ENCODE peak calls at places on chromosomes 3 and 15, in four cellular contexts. B, Q, N and W are unnamed samples.

GRCh38 chr3:4355401-4356224 is 52.4 kb downstream of the SETMAR start:
- DNase-seq in N (no peak), Q (no peak), B (no peak), W (no peak)

GRCh38 chr3:45249391-45249790 is 23.3 kb upstream of the TMEM158 start:
- DNase-seq in N (no peak), Q (no peak), B (peak), W (no peak)

GRCh38 chr3:111730143-111730542 is 128.9 kb upstream of the PHLDB2 start:
- DNase-seq in Q (no peak), B (no peak), N (no peak), W (no peak)

GRCh38 chr3:113166719-113167492 is 44.5 kb upstream of the BOC start:
- DNase-seq in B (peak), Q (peak), N (peak), W (peak)

GRCh38 chr3:43302116-43302880 is 16.0 kb downstream of the SNRK start:
- DNase-seq in B (no peak), Q (no peak), N (no peak), W (no peak)

GRCh38 chr3:194095902-194096301 is 40.0 kb upstream of the HES1 start:
- DNase-seq in Q (no peak), N (no peak), B (no peak), W (no peak)

GRCh38 chr3:38267689-38268477 is 2.3 kb downstream of the SLC22A13 start:
- DNase-seq in B (no peak), N (no peak), Q (peak), W (no peak)

GRCh38 chr3:8450618-8451017 is 51.0 kb upstream of the LMCD1 start:
- DNase-seq in Q (no peak), B (no peak), N (no peak), W (no peak)

GRCh38 chr3:9785602-9786001 is 6.7 kb downstream of the TADA3 start:
- DNase-seq in Q (no peak), B (no peak), N (no peak), W (no peak)

GRCh38 chr3:165800970-165801369 is 36.3 kb downstream of the BCHE start:
- DNase-seq in B (no peak), Q (no peak), N (peak), W (no peak)

GRCh38 chr15:61724276-61724939 is 335.8 kb downstream of the VPS13C start:
- DNase-seq in B (no peak), N (no peak), Q (no peak), W (no peak)

GRCh38 chr15:74409225-74409624 is 24.5 kb downstream of the SEMA7A start:
- DNase-seq in Q (no peak), N (no peak), B (no peak), W (no peak)

GRCh38 chr3:99586680-99587079 is 51.7 kb upstream of the COL8A1 start:
- DNase-seq in N (no peak), B (no peak), Q (no peak), W (no peak)

GRCh38 chr3:105518806-105519418 is 152.2 kb downstream of the ALCAM start:
- DNase-seq in B (peak), Q (no peak), N (peak), W (peak)

GRCh38 chr3:172471903-172472302 is 23.6 kb upstream of the GHSR start:
- DNase-seq in N (no peak), Q (no peak), B (no peak), W (no peak)

GRCh38 chr15:37100109-37100873 is at the start of gene MEIS2:
- DNase-seq in B (peak), N (peak), Q (peak), W (peak)

GRCh38 chr15:82679626-82680199 is 30.0 kb downstream of the AP3B2 start:
- DNase-seq in B (no peak), N (no peak), Q (no peak), W (no peak)
- H3K14ac ChIP-seq in B (no peak), N (no peak), Q (no peak), W (no peak)

DNA sequence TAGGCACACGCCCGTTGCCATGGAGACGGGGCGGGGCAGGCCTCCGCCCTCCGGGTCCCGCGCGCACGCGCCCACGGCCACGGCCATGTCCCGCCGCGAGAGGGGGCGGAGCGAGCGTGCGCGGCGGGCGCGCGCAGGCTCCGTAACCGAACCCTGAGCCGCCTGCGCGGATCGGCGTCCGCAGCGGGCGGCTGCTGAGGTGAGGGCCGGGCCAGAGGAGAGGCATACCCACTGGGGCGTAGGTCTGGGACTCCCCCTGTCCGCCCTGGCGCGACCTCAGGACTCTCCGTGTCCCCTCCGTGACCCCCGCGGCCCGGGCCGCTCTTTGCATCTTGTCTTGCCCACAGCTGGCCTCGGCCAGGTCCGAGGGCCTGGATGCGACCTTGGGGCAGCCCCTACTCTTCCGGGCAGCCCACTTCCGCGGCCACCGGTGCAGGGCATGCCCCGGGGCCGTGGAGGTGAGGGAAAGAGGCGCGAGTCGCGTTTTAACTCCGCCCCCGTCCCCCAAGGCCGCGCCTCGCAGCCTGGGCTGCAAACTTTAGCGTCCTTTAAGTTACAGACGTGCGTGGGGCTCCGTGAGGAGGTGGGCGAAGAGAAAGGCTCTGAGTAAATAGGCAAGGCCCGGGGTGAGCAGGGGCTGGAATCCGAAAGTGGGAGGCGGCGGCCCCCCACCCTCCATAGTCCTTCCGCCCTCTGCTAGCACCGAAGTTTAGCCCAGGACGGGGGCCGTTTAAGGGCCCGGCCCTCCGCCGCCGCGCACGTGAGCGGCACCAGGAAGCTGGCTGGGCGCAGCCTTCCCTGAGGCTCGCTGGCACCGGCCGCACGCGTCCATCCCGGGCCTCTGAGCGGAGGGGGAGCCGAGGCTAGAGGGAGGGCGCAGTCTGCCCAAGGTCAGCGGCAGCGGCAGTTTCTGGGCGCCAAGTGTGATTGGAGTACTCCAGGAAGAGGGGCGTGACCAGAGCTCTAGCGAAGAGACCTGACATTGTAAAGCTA is at the start of gene TEX264:
- DNase-seq in Q (peak), N (peak), B (peak), W (peak)
- H3K14ac ChIP-seq in Q (peak), N (peak), B (peak), W (peak)

GRCh38 chr3:141338881-141339280 is 29.4 kb upstream of the ZBTB38 start:
- DNase-seq in Q (no peak), B (no peak), N (no peak), W (no peak)

GRCh38 chr3:141335531-141336042 is 32.7 kb upstream of the ZBTB38 start:
- DNase-seq in Q (no peak), B (peak), N (peak), W (no peak)

GRCh38 chr3:141334627-141335250 is 33.6 kb upstream of the ZBTB38 start:
- DNase-seq in Q (no peak), B (no peak), N (no peak), W (no peak)

GRCh38 chr3:141337523-141337854 is 30.8 kb upstream of the ZBTB38 start:
- DNase-seq in B (no peak), N (no peak), Q (no peak), W (no peak)

DNA sequence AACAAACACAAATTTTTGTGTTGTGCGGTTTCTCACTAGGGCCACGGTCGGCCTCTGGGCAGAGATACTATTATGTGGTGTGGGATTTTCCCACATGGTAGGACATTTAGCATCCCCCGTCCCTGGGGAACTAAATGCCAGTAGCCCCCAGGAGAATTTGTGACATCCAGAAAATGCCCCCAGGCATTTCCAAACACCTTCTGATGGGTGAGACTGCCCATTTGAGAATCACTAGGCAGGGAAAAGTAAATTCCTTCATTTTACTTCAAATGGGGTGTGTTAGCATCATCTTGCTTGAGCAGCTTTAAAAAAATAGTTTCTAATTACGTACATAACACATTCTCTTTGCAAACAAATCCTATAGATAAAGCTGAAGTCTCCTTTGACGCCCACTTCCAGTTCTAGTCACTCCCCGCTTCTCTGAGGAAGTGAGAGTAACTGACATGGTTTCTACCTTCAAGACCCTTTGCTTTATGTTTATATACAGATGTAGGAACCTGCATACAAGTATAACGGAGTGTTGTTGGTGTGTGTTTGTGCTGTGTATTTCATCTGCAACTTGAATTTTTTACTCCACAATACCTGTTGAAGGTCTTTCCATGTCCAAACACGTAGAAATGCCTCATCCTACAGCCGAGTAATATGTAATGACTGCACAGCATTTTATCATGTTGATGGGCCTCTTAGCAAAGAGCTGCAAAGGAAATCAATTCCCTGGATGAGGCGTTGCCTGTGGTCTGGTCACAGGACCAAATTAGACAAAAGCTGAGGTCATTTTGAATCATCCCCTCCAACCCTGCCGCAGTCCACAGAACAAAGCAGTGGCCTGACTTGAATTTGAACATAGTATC is 31.4 kb upstream of the ZBTB38 start:
- DNase-seq in N (peak), Q (no peak), B (peak), W (no peak)
- H3K14ac ChIP-seq in N (no peak), Q (no peak), B (peak), W (no peak)

GRCh38 chr3:24222165-24222805 is 272.4 kb downstream of the THRB start:
- DNase-seq in Q (no peak), N (no peak), B (no peak), W (no peak)
- H3K14ac ChIP-seq in Q (no peak), N (no peak), B (no peak), W (no peak)